ENCODE peak calls at places on chromosomes 7 and 10, in nine cellular contexts. B, T, S, H, Q, W, I, L and A are unnamed samples. For H3K4me1 and H3K36me3, the result is how much of the 10 kb centered on the place peaks cover.

GRCh38 chr10:130179640-130180039 is 43.4 kb downstream of the GLRX3 start:
- DNase-seq in T (no peak), H (no peak), S (no peak), Q (no peak), L (peak), B (no peak), W (no peak), I (no peak), A (peak)

GRCh38 chr10:131915484-131915883 is 14.7 kb downstream of the PPP2R2D start:
- DNase-seq in S (no peak), B (peak), L (no peak), I (no peak), H (no peak), Q (no peak), T (no peak), W (no peak), A (no peak)

GRCh38 chr10:112875474-112876267 is 74.4 kb upstream of the TCF7L2 start:
- DNase-seq in L (no peak), I (no peak), W (peak), Q (no peak), S (no peak), H (no peak), B (no peak), T (no peak), A (peak)

GRCh38 chr10:5651086-5651764 is 15.2 kb downstream of the ASB13 start:
- DNase-seq in Q (no peak), W (no peak), B (no peak), T (no peak), I (no peak), L (peak), S (no peak), H (no peak), A (no peak)

GRCh38 chr10:11869743-11870460 is 46.7 kb downstream of the PROSER2 start:
- DNase-seq in T (no peak), W (no peak), S (no peak), B (no peak), H (no peak), I (no peak), L (no peak), Q (no peak), A (no peak)

GRCh38 chr7:50953820-50954219 is 171.1 kb upstream of the GRB10 start:
- DNase-seq in W (no peak), L (no peak), B (no peak), S (no peak), Q (no peak), H (no peak), T (no peak), I (no peak), A (no peak)

GRCh38 chr7:129781856-129782256 is 170.3 kb downstream of the NRF1 start:
- DNase-seq in H (no peak), L (no peak), I (peak), W (peak), Q (peak), S (no peak), B (no peak), T (no peak), A (no peak)

GRCh38 chr10:96840841-96841518 is 8.9 kb downstream of the LCOR start:
- DNase-seq in W (no peak), B (no peak), L (no peak), S (no peak), Q (no peak), I (no peak), H (no peak), T (peak), A (no peak)

GRCh38 chr10:124649209-124649608 is 95.0 kb downstream of the FAM53B start:
- DNase-seq in I (no peak), B (no peak), T (no peak), S (no peak), L (no peak), W (no peak), Q (no peak), H (no peak), A (no peak)

GRCh38 chr10:72557362-72557761 is 68.5 kb downstream of the MICU1 start:
- DNase-seq in I (no peak), Q (no peak), H (no peak), T (no peak), L (no peak), S (no peak), W (no peak), B (no peak), A (no peak)

GRCh38 chr7:158518915-158519640 is 68.5 kb downstream of the PTPRN2 start:
- DNase-seq in W (no peak), Q (no peak), T (no peak), H (no peak), I (no peak), B (no peak), S (no peak), L (no peak), A (no peak)

GRCh38 chr7:136883046-136883445 is 14.6 kb downstream of the CHRM2 start:
- DNase-seq in S (no peak), H (no peak), B (no peak), Q (no peak), I (no peak), L (no peak), W (no peak), T (no peak), A (no peak)

GRCh38 chr7:157675427-157675930 is 338.7 kb downstream of the DNAJB6 start:
- DNase-seq in S (no peak), Q (peak), I (no peak), B (peak), L (no peak), H (no peak), T (no peak), W (peak), A (peak)

GRCh38 chr10:28327494-28327886 is 24.6 kb upstream of the MPP7 start:
- DNase-seq in L (no peak), W (no peak), Q (no peak), T (no peak), H (no peak), B (no peak), S (no peak), I (no peak), A (no peak)

GRCh38 chr7:157065046-157065445 is 54.6 kb upstream of the MNX1 start:
- DNase-seq in I (no peak), L (no peak), H (no peak), W (no peak), B (no peak), Q (no peak), T (no peak), S (no peak), A (no peak)

GRCh38 chr7:81161459-81162075 is 242.7 kb upstream of the SEMA3C start:
- DNase-seq in T (no peak), Q (no peak), I (no peak), B (no peak), W (no peak), L (no peak), S (no peak), H (no peak), A (no peak)

GRCh38 chr10:1662361-1663025 is 74.8 kb downstream of the ADARB2 start:
- DNase-seq in I (no peak), B (peak), S (no peak), T (no peak), L (no peak), W (no peak), H (no peak), Q (no peak), A (no peak)

GRCh38 chr10:29757551-29758297 is 123.0 kb upstream of the SVIL start:
- DNase-seq in I (peak), L (no peak), Q (no peak), H (no peak), T (peak), W (peak), B (no peak), S (no peak), A (no peak)

GRCh38 chr10:104331208-104331838 is 6.9 kb downstream of the ITPRIP start:
- DNase-seq in H (no peak), L (peak), I (no peak), W (no peak), B (peak), T (no peak), S (no peak), Q (no peak), A (peak)

GRCh38 chr7:46544396-46545008 is 623.4 kb upstream of the IGFBP3 start:
- DNase-seq in H (no peak), W (no peak), B (no peak), T (no peak), Q (no peak), S (no peak), I (no peak), L (no peak), A (no peak)

DNA sequence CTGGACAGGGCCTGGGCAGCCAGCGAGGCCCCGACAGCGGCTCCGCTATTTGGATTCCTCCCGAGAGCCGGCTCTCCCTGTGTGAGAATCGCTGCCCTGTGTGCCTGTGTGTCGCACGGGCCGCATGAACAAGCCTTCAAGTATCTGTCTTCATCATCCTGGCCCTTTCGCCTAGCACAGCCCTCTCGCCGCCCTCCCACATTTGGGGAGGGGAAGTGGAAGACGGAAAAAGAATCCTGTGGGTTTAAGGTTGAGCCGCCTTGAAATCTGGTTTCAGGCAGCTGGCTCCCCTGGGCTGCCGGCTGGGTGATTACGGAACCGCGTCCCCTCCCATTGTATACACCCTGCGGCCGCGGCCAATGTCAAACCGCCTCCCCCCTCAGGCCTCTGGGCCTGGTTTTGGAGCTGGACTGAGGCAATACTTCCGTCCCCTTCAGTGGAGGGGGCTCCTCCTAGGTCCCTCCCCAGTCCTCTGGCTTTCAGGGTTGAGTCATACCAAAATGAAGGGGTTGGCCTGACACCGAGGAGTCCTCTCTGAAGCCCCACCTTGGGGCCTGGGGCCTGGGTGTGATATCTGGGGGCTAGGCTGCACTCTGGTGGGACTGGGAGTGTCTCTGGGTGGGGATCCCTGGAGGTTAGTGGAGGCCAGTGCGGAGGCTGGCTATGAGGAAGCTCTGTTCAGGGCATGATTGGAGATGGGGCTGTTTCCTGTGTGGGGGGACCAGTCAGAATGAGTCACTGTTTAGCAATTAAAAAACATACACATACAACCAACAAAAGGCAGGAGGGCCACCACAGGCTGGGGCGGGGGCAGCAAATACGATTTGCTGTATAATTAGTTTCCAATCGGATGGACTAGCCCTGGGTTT is 1.7 kb downstream of the TRIM8 start:
- DNase-seq in Q (peak), I (peak), B (peak), L (peak), W (peak), S (peak), T (peak), H (peak), A (peak)
- H3K4me1 ChIP-seq in Q (under half), I (under half), B (under half), L (half or more), W (under half), S (under half), T (under half), H (under half), A (under half)

GRCh38 chr7:32943654-32944030 is 13.6 kb upstream of the FKBP9 start:
- DNase-seq in I (no peak), T (no peak), L (no peak), S (no peak), B (no peak), H (no peak), Q (no peak), W (no peak), A (no peak)

GRCh38 chr7:32937344-32938174 is 19.7 kb upstream of the FKBP9 start:
- DNase-seq in H (no peak), B (no peak), I (peak), W (no peak), S (peak), L (peak), Q (no peak), T (no peak), A (peak)

GRCh38 chr7:32942783-32943653 is 14.2 kb upstream of the FKBP9 start:
- DNase-seq in H (no peak), T (no peak), I (peak), S (peak), Q (peak), B (peak), W (peak), L (peak), A (peak)

GRCh38 chr7:32941181-32941995 is 15.9 kb upstream of the FKBP9 start:
- DNase-seq in W (no peak), H (no peak), L (no peak), S (no peak), Q (no peak), B (no peak), I (no peak), T (no peak), A (peak)

DNA sequence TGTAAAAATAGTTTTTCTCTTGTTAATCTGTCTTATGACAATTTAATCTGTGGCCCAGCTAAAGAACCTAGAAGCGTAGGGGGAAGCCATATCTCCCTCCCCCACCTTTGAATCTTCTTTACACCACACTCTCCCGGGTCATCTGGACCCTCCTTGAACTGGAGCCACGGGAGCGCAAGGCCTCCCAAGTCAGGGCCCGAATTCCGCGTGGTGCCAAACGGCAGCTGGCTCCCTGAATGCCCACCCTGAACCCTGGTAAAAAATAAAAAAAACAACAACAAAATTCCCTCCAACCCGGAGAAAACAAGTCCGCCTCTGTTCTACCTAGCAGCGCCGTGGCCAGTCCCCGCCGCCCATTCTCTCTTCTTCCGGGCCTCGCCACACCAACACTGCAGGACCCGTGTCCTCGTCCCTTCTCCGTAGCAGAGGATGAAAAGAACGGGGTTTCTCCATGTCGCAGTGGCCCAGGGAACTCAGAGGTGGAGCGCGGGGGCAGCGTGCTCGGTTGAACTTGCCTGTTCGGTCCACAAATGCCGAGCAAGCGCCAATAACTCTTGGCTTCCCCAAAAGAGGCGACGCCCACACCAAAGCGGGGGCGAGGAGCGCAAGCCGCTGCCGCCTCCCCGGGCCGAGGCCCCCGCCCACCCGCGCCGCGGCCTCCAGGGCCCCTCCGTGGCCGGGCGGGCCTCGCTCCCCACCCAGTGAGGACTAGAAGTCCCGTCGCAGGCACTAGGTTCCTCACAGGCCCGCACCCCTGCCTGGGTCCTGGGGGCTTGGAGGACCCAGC is 15.1 kb upstream of the FKBP9 start:
- DNase-seq in Q (peak), L (peak), H (no peak), S (peak), T (no peak), I (peak), B (peak), W (peak), A (peak)
- H3K4me3 ChIP-seq in Q (peak), L (peak), H (peak), S (peak), T (peak), I (peak), B (peak), W (peak), A (peak)

DNA sequence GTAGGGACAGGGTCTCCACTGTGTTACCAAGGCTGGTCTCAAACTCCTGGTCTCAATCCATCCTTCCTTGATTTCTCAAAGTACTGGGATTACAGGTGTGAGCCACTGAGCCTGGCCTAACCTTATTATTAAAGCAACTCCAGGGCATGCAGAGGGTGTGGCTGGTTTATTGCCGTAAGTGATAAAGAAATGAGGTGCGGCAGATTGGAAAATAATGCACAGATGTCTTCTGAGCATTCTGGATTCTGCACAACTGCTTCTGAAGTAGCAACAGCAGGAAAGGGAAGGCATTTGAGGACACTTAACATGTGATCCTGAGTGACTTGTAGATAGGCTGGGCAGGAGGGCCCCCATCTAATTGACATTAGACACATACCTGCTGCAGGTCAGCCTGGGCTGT is 5.6 kb downstream of the RHBDD2 start:
- DNase-seq in I (no peak), L (no peak), S (no peak), B (no peak), W (no peak), T (no peak), H (no peak), Q (no peak), A (no peak)
- H3K36me3 ChIP-seq in I (under half), L (under half), S (under half), B (half or more), W (under half), T (under half), H (under half), Q (half or more), A (half or more)

DNA sequence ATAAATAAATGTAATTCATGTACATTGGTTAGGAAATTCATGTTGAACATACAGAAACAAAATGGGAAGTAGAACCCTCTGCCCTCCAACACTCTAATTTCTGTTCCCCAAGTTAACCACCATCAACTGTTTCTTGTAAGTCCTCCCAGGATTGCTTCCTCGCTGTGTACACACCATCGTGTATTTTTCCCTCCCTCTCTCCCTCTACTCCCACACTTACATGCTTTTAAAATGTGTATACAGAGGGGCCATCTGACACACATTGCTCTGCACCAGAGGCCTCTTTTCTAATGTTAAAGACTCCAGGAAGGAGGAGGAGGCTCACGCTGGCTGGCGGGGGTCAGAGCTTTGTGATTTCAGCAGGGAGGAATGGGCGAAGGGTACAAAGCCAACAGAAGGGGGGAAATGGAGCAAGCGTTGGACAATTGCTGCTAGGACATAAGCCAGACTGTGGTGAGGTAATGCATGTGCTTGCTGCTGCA is 1.9 kb upstream of the EPHA1 start:
- DNase-seq in S (no peak), Q (no peak), B (no peak), H (no peak), I (no peak), L (peak), W (peak), T (no peak), A (peak)
- H3K4me1 ChIP-seq in S (under half), Q (under half), B (under half), H (under half), I (under half), L (under half), W (under half), T (under half), A (under half)

GRCh38 chr7:18290865-18291264 is 204.7 kb upstream of the HDAC9 start:
- DNase-seq in T (no peak), I (no peak), S (no peak), H (no peak), W (no peak), Q (no peak), L (no peak), B (no peak), A (no peak)

GRCh38 chr7:18294408-18294807 is 201.1 kb upstream of the HDAC9 start:
- DNase-seq in H (no peak), B (no peak), I (no peak), S (no peak), L (no peak), W (no peak), Q (no peak), T (no peak), A (no peak)

GRCh38 chr7:18293759-18294158 is 201.8 kb upstream of the HDAC9 start:
- DNase-seq in L (no peak), W (no peak), T (no peak), S (no peak), H (no peak), B (no peak), I (no peak), Q (no peak), A (no peak)

GRCh38 chr7:18290223-18290622 is 205.3 kb upstream of the HDAC9 start:
- DNase-seq in T (no peak), W (no peak), Q (no peak), I (no peak), S (no peak), L (no peak), B (no peak), H (no peak), A (no peak)

GRCh38 chr7:18292584-18292983 is 203.0 kb upstream of the HDAC9 start:
- DNase-seq in Q (no peak), S (no peak), L (no peak), T (no peak), I (no peak), W (no peak), B (no peak), H (no peak), A (no peak)
- H3K4me3 ChIP-seq in Q (peak), S (no peak), L (no peak), T (no peak), I (no peak), W (no peak), B (no peak), H (no peak), A (no peak)

DNA sequence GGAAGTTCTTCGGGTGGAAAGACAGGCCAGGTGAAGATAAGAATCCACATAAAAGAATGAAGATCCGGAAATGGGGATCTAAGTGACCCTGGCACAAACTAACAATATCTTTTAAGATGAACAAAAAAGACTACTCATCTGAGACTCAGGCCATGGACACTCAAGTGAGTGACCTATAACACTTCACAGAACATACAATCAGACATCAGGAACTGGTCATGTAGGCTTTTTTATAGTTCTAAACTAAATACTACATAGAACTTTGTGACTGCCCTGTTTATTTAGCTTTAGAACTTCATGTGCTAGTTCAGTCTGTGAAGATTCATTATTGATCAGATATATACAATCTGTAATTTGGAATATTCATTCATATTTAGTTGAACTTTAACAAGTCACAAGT is 52.8 kb downstream of the MMRN2 start:
- DNase-seq in S (no peak), Q (no peak), B (no peak), H (no peak), I (no peak), W (no peak), T (no peak), L (no peak), A (no peak)
- H3K36me3 ChIP-seq in S (under half), Q (under half), B (under half), H (under half), I (under half), W (under half), T (under half), L (under half), A (under half)

GRCh38 chr7:151243411-151244155 is 4.9 kb downstream of the SMARCD3 start:
- DNase-seq in S (no peak), L (peak), H (no peak), T (no peak), Q (peak), B (no peak), W (peak), I (peak), A (peak)

GRCh38 chr7:151244871-151245346 is 3.6 kb downstream of the SMARCD3 start:
- DNase-seq in B (no peak), T (no peak), H (no peak), I (no peak), Q (peak), W (no peak), L (no peak), S (no peak), A (no peak)

GRCh38 chr7:151245360-151246160 is 2.9 kb downstream of the SMARCD3 start:
- DNase-seq in Q (peak), S (no peak), T (no peak), B (no peak), W (peak), I (peak), L (no peak), H (no peak), A (peak)

GRCh38 chr7:151243045-151243349 is 5.5 kb downstream of the SMARCD3 start:
- DNase-seq in T (no peak), Q (peak), L (no peak), I (no peak), S (no peak), H (no peak), W (no peak), B (no peak), A (no peak)

GRCh38 chr7:151244156-151244870 is 4.2 kb downstream of the SMARCD3 start:
- DNase-seq in S (no peak), L (peak), T (no peak), I (peak), W (peak), B (no peak), H (peak), Q (peak), A (peak)
- H3K4me1 ChIP-seq in S (under half), L (under half), T (under half), I (under half), W (under half), B (under half), H (under half), Q (under half), A (under half)

GRCh38 chr7:27178366-27178765 is 4.2 kb upstream of the HOXA10 start:
- DNase-seq in T (no peak), H (no peak), I (no peak), Q (peak), W (peak), B (peak), S (no peak), L (peak), A (no peak)
- H3K4me3 ChIP-seq in T (no peak), H (no peak), I (no peak), Q (peak), W (peak), B (peak), S (peak), L (no peak), A (no peak)